ENCODE peak calls at places on chromosomes 2 and 18, in five cellular contexts. E is colonic mucosa, N is ascending aorta, T is neural progenitor cell, P is stomach. J is an unnamed sample.

GRCh38 chr2:127449898-127450297 is 31.7 kb downstream of the PROC start:
- DNase-seq in E (no peak), N (no peak), T (no peak), P (no peak), J (no peak)

GRCh38 chr18:50128506-50129271 is 66.3 kb downstream of the MYO5B start:
- DNase-seq in E (peak; percentile 87), N (no peak), T (peak; percentile 67), P (peak; percentile 58), J (peak; percentile 98)

GRCh38 chr2:71898375-71898774 is 249.3 kb downstream of the CYP26B1 start:
- DNase-seq in E (no peak), N (no peak), T (no peak), P (no peak), J (no peak)

GRCh38 chr2:199461455-199462166 is 3.9 kb upstream of the SATB2 start:
- DNase-seq in E (peak; percentile 32), N (no peak), T (no peak), P (no peak), J (no peak)

GRCh38 chr2:95158441-95158840 is 1.2 kb downstream of the ZNF514 start:
- DNase-seq in E (peak; percentile 32), N (no peak), T (no peak), P (no peak), J (peak; percentile 74)

GRCh38 chr2:240199133-240199870 is 58.8 kb upstream of the OTOS start:
- DNase-seq in E (no peak), N (no peak), T (no peak), P (peak; percentile 21), J (no peak)

GRCh38 chr2:194826241-194826640 is 830.8 kb upstream of the SLC39A10 start:
- DNase-seq in E (no peak), N (no peak), T (no peak), P (no peak), J (no peak)

GRCh38 chr2:20640411-20641122 is 10.3 kb downstream of the HS1BP3 start:
- DNase-seq in E (no peak), N (no peak), T (no peak), P (no peak), J (no peak)

GRCh38 chr2:30800159-30800558 is 7.1 kb downstream of the CAPN13 start:
- DNase-seq in E (no peak), N (no peak), T (no peak), P (no peak), J (no peak)
- H3K27ac ChIP-seq in E (no peak overlapping the region), N (no peak overlapping the region), T (no peak overlapping the region), P (no peak overlapping the region), J (no peak overlapping the region)

GRCh38 chr2:107437265-107437664 is 389.4 kb upstream of the RGPD4 start:
- DNase-seq in E (no peak), N (no peak), T (no peak), P (no peak), J (no peak)

GRCh38 chr2:107437807-107438206 is 388.9 kb upstream of the RGPD4 start:
- DNase-seq in E (no peak), N (no peak), T (no peak), P (no peak), J (no peak)
- H3K27me3 ChIP-seq in E (no peaks in the 10 kb centered on the region), N (no peaks in the 10 kb centered on the region), T (no peaks in the 10 kb centered on the region), P (no peaks in the 10 kb centered on the region), J (no peaks in the 10 kb centered on the region)

GRCh38 chr2:30798536-30798991 is 8.7 kb downstream of the CAPN13 start:
- DNase-seq in E (no peak), N (no peak), T (no peak), P (no peak), J (no peak)
- H3K27ac ChIP-seq in E (no peak overlapping the region), N (no peak overlapping the region), T (no peak overlapping the region), P (peak overlapping the region; percentile 4), J (no peak overlapping the region)

DNA sequence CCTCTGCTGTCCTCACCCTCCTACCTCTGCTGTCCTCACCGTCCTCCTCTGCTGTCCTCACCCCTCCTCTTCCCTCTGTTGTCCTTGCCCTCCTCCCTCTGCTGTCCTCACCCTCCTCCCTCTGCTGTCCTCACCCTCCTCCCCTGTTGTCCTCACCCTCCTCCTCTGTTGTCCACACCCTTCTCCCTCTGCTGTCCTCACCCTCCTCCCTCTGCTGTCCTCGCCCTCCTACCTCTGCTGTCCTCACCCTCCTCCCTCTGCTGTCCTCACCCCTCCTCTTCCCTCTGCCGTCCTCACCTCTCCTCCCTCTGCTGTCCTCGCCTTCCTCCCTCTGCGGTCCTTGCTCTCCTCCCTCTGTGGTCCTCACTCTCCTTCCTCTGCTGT is 11.8 kb downstream of the GAD1 start:
- DNase-seq in E (no peak), N (no peak), T (no peak), P (no peak), J (no peak)
- H3K27me3 ChIP-seq in E (peaks cover 9% of the 10 kb centered on the region), N (no peaks in the 10 kb centered on the region), T (peaks cover 43% of the 10 kb centered on the region), P (peaks cover 18% of the 10 kb centered on the region), J (peaks cover 26% of the 10 kb centered on the region)

GRCh38 chr2:150538582-150539236 is 51.2 kb upstream of the RND3 start:
- DNase-seq in E (no peak), N (no peak), T (no peak), P (no peak), J (no peak)
- H3K27ac ChIP-seq in E (no peak overlapping the region), N (no peak overlapping the region), T (no peak overlapping the region), P (no peak overlapping the region), J (no peak overlapping the region)

GRCh38 chr2:72926368-72926767 is 9.0 kb downstream of the EMX1 start:
- DNase-seq in E (no peak), N (no peak), T (no peak), P (no peak), J (no peak)
- H3K27me3 ChIP-seq in E (peaks cover 72% of the 10 kb centered on the region), N (peaks cover 17% of the 10 kb centered on the region), T (peaks cover 100% of the 10 kb centered on the region), P (peaks cover 84% of the 10 kb centered on the region), J (peaks cover 60% of the 10 kb centered on the region)

J was measured in small intestine.